ENCODE peak calls at places on chromosomes 3 and 15, in eight cellular contexts. L is activated B cell treated with CpG ODN at 0.5 μM for 24 hours, E is tibial artery, J is mesothelial cell of epicardium, T is heart right ventricle, Q is brain microvascular endothelial cell, G is kidney epithelial cell, F is coronary artery. N is an unnamed sample.
A peak's percentile ranks its signal among the peaks of the same experiment; 100 is the strongest.

GRCh38 chr3:71489315-71489761 is 94.2 kb downstream of the FOXP1 start:
- DNase-seq in T (no peak), F (no peak), J (no peak), E (no peak), G (no peak), L (no peak), Q (no peak), N (no peak)

GRCh38 chr3:151226088-151226563 is 23.1 kb upstream of the GPR171 start:
- DNase-seq in E (no peak), J (no peak), F (no peak), G (peak; percentile 61), L (no peak), T (no peak), Q (peak; percentile 92), N (no peak)

GRCh38 chr15:63969652-63970421 is 76.4 kb downstream of the DAPK2 start:
- DNase-seq in E (no peak), G (no peak), T (peak; percentile 63), F (peak; percentile 41), Q (no peak), J (no peak), L (no peak), N (no peak)

GRCh38 chr3:115325539-115325938 is 178.5 kb upstream of the ZBTB20 start:
- DNase-seq in J (peak; percentile 28), T (peak; percentile 31), F (no peak), Q (peak; percentile 29), L (no peak), G (no peak), E (no peak), N (no peak)

GRCh38 chr15:36109943-36110658 is 469.3 kb upstream of the CDIN1 start:
- DNase-seq in L (no peak), G (no peak), J (no peak), T (no peak), E (no peak), Q (peak; percentile 30), F (no peak), N (no peak)

GRCh38 chr3:6223572-6223971 is 637.3 kb upstream of the GRM7 start:
- DNase-seq in L (no peak), J (no peak), Q (no peak), G (no peak), F (no peak), T (no peak), E (no peak), N (no peak)

GRCh38 chr3:47871389-47871788 is 68.5 kb downstream of the DHX30 start:
- DNase-seq in Q (no peak), F (no peak), G (no peak), J (no peak), T (no peak), E (no peak), L (no peak), N (no peak)

GRCh38 chr3:143226678-143227291 is 107.2 kb downstream of the CHST2 start:
- DNase-seq in G (no peak), E (no peak), J (no peak), Q (no peak), L (no peak), F (no peak), T (no peak), N (no peak)

GRCh38 chr15:22955544-22956085 is 24.6 kb downstream of the CYFIP1 start:
- DNase-seq in G (no peak), F (no peak), J (no peak), T (no peak), L (no peak), Q (no peak), E (no peak), N (no peak)

GRCh38 chr3:36219398-36219797 is 160.9 kb upstream of the STAC start:
- DNase-seq in E (no peak), F (no peak), T (no peak), L (no peak), J (no peak), G (peak; percentile 70), Q (peak; percentile 44), N (no peak)

GRCh38 chr15:93043621-93044300 is 45.2 kb downstream of the RGMA start:
- DNase-seq in J (no peak), Q (no peak), F (no peak), T (no peak), L (no peak), E (no peak), G (no peak), N (no peak)

GRCh38 chr3:133461291-133461690 is 61.4 kb downstream of the BFSP2 start:
- DNase-seq in F (no peak), T (no peak), E (no peak), L (no peak), J (no peak), Q (no peak), G (no peak), N (no peak)

GRCh38 chr3:129360224-129360623 is 68.2 kb downstream of the EFCAB12 start:
- DNase-seq in J (no peak), F (no peak), E (no peak), G (no peak), T (no peak), L (no peak), Q (no peak), N (no peak)

GRCh38 chr3:129358177-129359101 is 70.0 kb downstream of the EFCAB12 start:
- DNase-seq in T (no peak), E (no peak), F (no peak), J (no peak), Q (no peak), G (no peak), L (no peak), N (no peak)

GRCh38 chr3:129356756-129357425 is 71.5 kb downstream of the EFCAB12 start:
- DNase-seq in F (no peak), L (no peak), T (no peak), E (no peak), G (no peak), Q (no peak), J (no peak), N (no peak)

GRCh38 chr3:129359102-129359461 is 69.4 kb downstream of the EFCAB12 start:
- DNase-seq in E (no peak), G (no peak), Q (no peak), J (no peak), T (no peak), L (no peak), F (no peak), N (no peak)

DNA sequence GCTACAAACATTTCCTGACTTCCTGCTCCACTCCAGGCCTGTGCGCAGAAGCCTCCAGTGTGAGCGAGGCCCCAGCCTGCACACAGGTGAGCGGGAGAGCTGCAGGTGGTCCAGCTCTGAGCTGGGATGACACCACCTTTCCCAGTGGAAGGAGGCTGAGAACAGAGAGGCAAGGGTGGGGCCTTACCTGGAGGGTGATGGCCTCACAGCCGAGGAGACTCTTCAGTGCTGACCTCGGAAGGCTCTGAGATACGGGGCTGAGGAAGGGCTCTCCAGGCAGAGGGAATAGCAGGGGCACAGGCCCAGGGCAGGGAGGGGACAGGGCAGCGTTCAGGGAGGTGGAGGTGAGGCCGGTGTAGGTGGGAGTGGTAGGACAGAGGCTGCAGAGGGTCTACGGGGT is 70.8 kb downstream of the EFCAB12 start:
- DNase-seq in F (no peak), Q (no peak), L (no peak), E (no peak), T (no peak), G (no peak), J (no peak), N (no peak)
- TF ChIP-seq CTCF in F (no peak), Q (no peak), L (no peak), E (no peak), T (no peak), G (no peak), J (no peak), N (no peak)

GRCh38 chr15:79431636-79432344 is at the start of gene MINAR1:
- DNase-seq in G (no peak), E (no peak), F (no peak), Q (peak; percentile 40), L (no peak), J (peak; percentile 35), T (no peak), N (no peak)
- TF ChIP-seq CTCF in G (peak; percentile 11), E (no peak), F (no peak), Q (peak; percentile 27), L (no peak), J (peak; percentile 2), T (no peak), N (no peak)

DNA sequence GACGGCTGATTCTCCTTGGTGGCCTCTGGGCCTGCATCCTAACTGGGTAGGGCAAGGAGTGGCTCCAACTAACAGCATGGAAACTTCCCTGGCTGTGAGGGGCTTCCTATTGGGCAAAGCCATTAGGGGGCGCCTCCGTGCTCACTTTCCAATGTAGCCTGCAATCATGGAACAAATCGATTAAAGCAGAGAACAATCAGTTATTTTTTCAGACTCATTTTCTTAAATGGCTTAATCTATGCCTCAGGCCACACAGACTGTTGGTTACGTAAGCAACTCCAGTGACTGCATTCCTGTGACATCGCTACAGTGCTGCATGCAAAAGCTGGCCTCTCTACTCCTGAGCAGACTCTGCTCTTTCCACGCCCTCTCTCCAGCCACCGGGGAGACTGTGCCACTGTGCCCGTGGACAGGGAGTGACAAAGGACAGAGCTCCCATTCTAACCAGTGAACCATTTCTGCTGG is 278.9 kb downstream of the KLF13 start:
- DNase-seq in E (no peak), G (no peak), L (no peak), F (no peak), J (no peak), Q (peak; percentile 11), T (no peak), N (no peak)
- TF ChIP-seq CTCF in E (no peak), G (peak; percentile 14), L (no peak), F (no peak), J (no peak), Q (peak; percentile 52), T (peak; percentile 25), N (no peak)

GRCh38 chr15:88489321-88489720 is 21.8 kb downstream of the MRPS11 start:
- DNase-seq in F (no peak), L (no peak), Q (no peak), E (no peak), T (no peak), J (no peak), G (no peak), N (no peak)
- TF ChIP-seq CTCF in F (no peak), L (no peak), Q (no peak), E (no peak), T (no peak), J (no peak), G (no peak), N (no peak)

DNA sequence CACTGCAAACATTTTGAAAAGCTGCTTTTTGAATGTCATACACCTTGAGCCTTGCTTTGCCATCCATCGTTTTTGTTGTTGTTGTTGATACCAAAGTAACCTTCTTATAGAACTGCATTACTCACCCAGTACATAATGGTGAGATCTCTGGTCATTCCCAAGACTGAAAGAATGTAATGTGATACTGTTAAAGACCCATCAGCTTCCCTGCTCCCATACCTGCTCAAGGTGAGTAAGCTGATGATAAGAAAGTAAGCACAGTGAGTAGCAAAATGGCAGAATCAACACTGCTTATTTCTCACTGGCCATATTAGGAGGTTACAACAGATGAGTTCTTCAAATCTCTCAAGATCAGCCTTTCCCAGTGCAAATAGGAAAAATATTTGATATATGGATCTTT is 89.8 kb downstream of the CADPS start:
- DNase-seq in G (no peak), E (no peak), L (no peak), F (no peak), T (no peak), J (no peak), Q (no peak), N (no peak)
- TF ChIP-seq CTCF in G (no peak), E (no peak), L (no peak), F (no peak), T (no peak), J (no peak), Q (no peak), N (no peak)

DNA sequence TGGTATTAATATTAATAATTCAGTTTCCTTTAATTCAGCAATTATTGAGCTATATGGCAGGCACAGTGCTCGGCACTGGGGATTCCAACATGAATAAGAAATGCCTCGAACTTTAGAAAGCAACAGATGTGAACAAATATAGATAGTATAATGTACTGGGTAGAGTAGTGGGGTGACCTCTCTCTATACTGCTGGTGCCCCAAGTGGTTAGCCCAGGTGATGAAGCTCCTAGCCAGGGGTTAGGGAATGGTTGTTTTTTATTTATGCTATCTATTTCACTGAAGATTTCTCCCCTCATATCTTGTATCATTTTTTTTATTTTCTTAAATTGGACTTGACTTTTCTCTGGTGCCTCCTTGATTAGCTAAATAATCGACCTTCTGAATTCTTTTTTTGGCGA is 62.1 kb downstream of the BHLHE40 start:
- DNase-seq in J (no peak), T (no peak), G (no peak), E (no peak), F (no peak), L (no peak), Q (no peak), N (no peak)
- TF ChIP-seq CTCF in J (no peak), T (no peak), G (no peak), E (no peak), F (no peak), L (no peak), Q (no peak), N (no peak)